ENCODE peak calls at places on chromosomes 13 and 19, in ten cellular contexts. N is stimulated activated CD4-positive, alpha-beta T cell treated with anti-CD3 and anti-CD28 coated beads, Interleukin-2, amount 100 ng/mL, for 4 hours; Q is GM03348; E is KG1; X is fibroblast of mammary gland; Y is myocyte; I is brain microvascular endothelial cell; H is CD8-positive, alpha-beta T cell; O is cardiac muscle cell; C is neural crest cell. R is an unnamed sample.

GRCh38 chr19:52590728-52591127 is 20.6 kb downstream of the ZNF701 start:
- DNase-seq in H (no peak), O (no peak), N (no peak), Q (no peak), X (no peak), Y (no peak), I (no peak), C (no peak), E (no peak), R (no peak)

GRCh38 chr19:18439910-18440237 is 1.9 kb upstream of the ISYNA1 start:
- DNase-seq in C (no peak), O (no peak), Y (no peak), H (no peak), E (no peak), N (no peak), X (no peak), Q (no peak), I (no peak), R (no peak)

GRCh38 chr13:65530688-65531087 is 1699.4 kb downstream of the PCDH9 start:
- DNase-seq in C (no peak), X (no peak), Y (no peak), Q (peak), E (no peak), O (peak), N (no peak), I (no peak), H (no peak), R (no peak)

GRCh38 chr13:26502826-26503225 is 54.7 kb upstream of the WASF3 start:
- DNase-seq in Q (peak), I (peak), O (peak), C (no peak), X (peak), N (peak), H (no peak), Y (peak), E (no peak), R (no peak)

GRCh38 chr19:3171894-3172679 is 6.5 kb upstream of the S1PR4 start:
- DNase-seq in N (no peak), Q (no peak), I (no peak), O (no peak), E (no peak), Y (peak), C (no peak), H (no peak), X (no peak), R (no peak)

GRCh38 chr13:19634129-19634740 is 776 bp downstream of the MPHOSPH8 start:
- DNase-seq in N (no peak), I (peak), X (peak), Y (peak), C (no peak), E (no peak), H (no peak), Q (peak), O (peak), R (no peak)

GRCh38 chr13:99265162-99265822 is 7.1 kb upstream of the GPR18 start:
- DNase-seq in H (no peak), I (no peak), Y (no peak), C (no peak), O (no peak), X (no peak), E (no peak), N (no peak), Q (no peak), R (no peak)

GRCh38 chr19:45528149-45528743 is 21.0 kb downstream of the VASP start:
- DNase-seq in O (peak), Y (no peak), H (no peak), I (no peak), C (no peak), E (no peak), Q (no peak), N (no peak), X (peak), R (no peak)

GRCh38 chr19:5873617-5874199 is 3.4 kb upstream of the FUT5 start:
- DNase-seq in I (no peak), X (no peak), Q (no peak), E (no peak), O (no peak), H (no peak), C (no peak), Y (no peak), N (no peak), R (no peak)

GRCh38 chr13:28566283-28566682 is 71.4 kb upstream of the FLT1 start:
- DNase-seq in N (no peak), Q (no peak), E (no peak), Y (no peak), I (no peak), C (no peak), O (no peak), X (no peak), H (no peak), R (no peak)

GRCh38 chr13:79775830-79776229 is 294.9 kb downstream of the NDFIP2 start:
- DNase-seq in Y (peak), H (no peak), O (peak), X (peak), N (no peak), I (peak), E (peak), C (no peak), Q (peak), R (peak)

GRCh38 chr13:84445776-84446175 is 563.5 kb upstream of the SLITRK1 start:
- DNase-seq in X (peak), I (peak), E (no peak), C (no peak), N (no peak), Y (peak), H (no peak), Q (peak), O (peak), R (no peak)

GRCh38 chr13:111372651-111373425 is 52.4 kb downstream of the TEX29 start:
- DNase-seq in I (no peak), X (no peak), Y (no peak), H (no peak), N (no peak), O (no peak), C (no peak), E (no peak), Q (peak), R (no peak)

GRCh38 chr19:5424192-5424973 is 30.8 kb upstream of the ZNRF4 start:
- DNase-seq in Q (no peak), E (no peak), N (no peak), C (no peak), I (no peak), H (no peak), O (no peak), X (no peak), Y (no peak), R (no peak)

GRCh38 chr19:4971424-4971793 is 2.5 kb downstream of the KDM4B start:
- DNase-seq in I (no peak), O (peak), Y (peak), E (no peak), X (no peak), H (no peak), Q (peak), N (no peak), C (no peak), R (no peak)

GRCh38 chr13:59658027-59658735 is 505.5 kb downstream of the DIAPH3 start:
- DNase-seq in Q (no peak), C (no peak), Y (peak), E (no peak), X (no peak), O (no peak), H (no peak), N (no peak), I (no peak), R (no peak)

GRCh38 chr13:53522034-53522433 is 493.4 kb downstream of the OLFM4 start:
- DNase-seq in X (no peak), Q (no peak), E (no peak), C (no peak), N (no peak), I (no peak), O (no peak), H (no peak), Y (no peak), R (no peak)

GRCh38 chr19:43872547-43873336 is 45.6 kb downstream of the ZNF283 start:
- DNase-seq in I (no peak), E (no peak), X (peak), Y (peak), C (no peak), N (no peak), O (peak), H (no peak), Q (no peak), R (no peak)

GRCh38 chr13:46866150-46866549 is 30.7 kb downstream of the HTR2A start:
- DNase-seq in X (peak), O (peak), I (peak), E (peak), N (no peak), C (peak), Q (peak), H (no peak), Y (peak), R (no peak)

GRCh38 chr19:1953037-1953436 is 12.1 kb downstream of the CSNK1G2 start:
- DNase-seq in Y (no peak), E (no peak), C (no peak), I (no peak), X (no peak), O (no peak), N (no peak), Q (no peak), H (no peak), R (no peak)

GRCh38 chr13:81382236-81382635 is 1041.3 kb upstream of the SPRY2 start:
- DNase-seq in H (no peak), C (no peak), O (no peak), E (no peak), I (no peak), Y (no peak), Q (no peak), X (no peak), N (no peak), R (no peak)

GRCh38 chr19:42255766-42256750 is 1.1 kb upstream of the ERF start:
- DNase-seq in C (peak), Q (peak), X (peak), I (no peak), Y (peak), E (no peak), H (no peak), O (peak), N (no peak), R (peak)

GRCh38 chr13:35700661-35701060 is 224.2 kb upstream of the MAB21L1 start:
- DNase-seq in Y (no peak), C (no peak), N (no peak), Q (peak), H (no peak), X (peak), O (no peak), E (no peak), I (peak), R (no peak)

GRCh38 chr13:76798037-76798436 is 88.2 kb downstream of the KCTD12 start:
- DNase-seq in O (no peak), Q (no peak), H (no peak), Y (peak), E (no peak), X (peak), C (no peak), I (no peak), N (no peak), R (no peak)

GRCh38 chr19:15264061-15264932 is 32.0 kb upstream of the EPHX3 start:
- DNase-seq in Q (peak), N (peak), C (peak), E (no peak), H (peak), I (peak), Y (peak), O (peak), X (peak), R (peak)

GRCh38 chr13:82356667-82357066 is 1525.6 kb downstream of the SLITRK1 start:
- DNase-seq in O (peak), Q (peak), H (no peak), E (no peak), I (no peak), C (no peak), Y (peak), N (no peak), X (peak), R (no peak)

GRCh38 chr19:6803036-6803404 is 30.5 kb downstream of the VAV1 start:
- DNase-seq in X (no peak), I (no peak), C (no peak), H (no peak), Y (no peak), O (no peak), Q (no peak), N (no peak), E (no peak), R (no peak)

GRCh38 chr13:64305246-64305645 is 2889.6 kb upstream of the PCDH20 start:
- DNase-seq in O (peak), X (peak), Y (no peak), I (peak), N (no peak), C (no peak), Q (peak), H (no peak), E (no peak), R (no peak)

GRCh38 chr19:46985532-46986415 is 33.9 kb upstream of the NPAS1 start:
- DNase-seq in Y (no peak), O (no peak), Q (no peak), H (no peak), E (no peak), C (no peak), N (no peak), I (no peak), X (no peak), R (no peak)